ENCODE peak calls at places on chromosomes 12 and 14, in seven cellular contexts. I is astrocyte of the spinal cord; K is activated naive CD8-positive, alpha-beta T cell treated with anti-CD3 and anti-CD28 coated beads, Interleukin-2, amount 50 U/mL, for 24 hours; D is aorta; W is NCI-H460; N is testis; Y is memory B cell. R is an unnamed sample.

GRCh38 chr14:69052181-69052601 is 73.1 kb upstream of the ACTN1 start:
- DNase-seq in I (no peak), K (no peak), D (no peak), W (no peak), N (no peak), Y (no peak), R (no peak)

GRCh38 chr12:89258240-89258969 is 93.9 kb downstream of the DUSP6 start:
- DNase-seq in I (no peak), K (no peak), D (no peak), W (no peak), N (no peak), Y (no peak), R (no peak)

GRCh38 chr14:98198385-98198784 is 1073.6 kb downstream of the BCL11B start:
- DNase-seq in I (no peak), K (no peak), D (no peak), W (no peak), N (no peak), Y (no peak), R (no peak)

GRCh38 chr14:30223385-30223785 is 295.7 kb upstream of the PRKD1 start:
- DNase-seq in I (peak), K (no peak), D (peak), W (peak), N (no peak), Y (no peak), R (no peak)

GRCh38 chr14:106508216-106508615 is 981.8 kb downstream of the TMEM121 start:
- DNase-seq in I (no peak), K (no peak), D (no peak), W (no peak), N (no peak), Y (no peak), R (no peak)

GRCh38 chr12:88194868-88195267 is 52.8 kb downstream of the TMTC3 start:
- DNase-seq in I (no peak), K (no peak), D (no peak), W (no peak), N (no peak), Y (no peak), R (no peak)

GRCh38 chr12:3454780-3455179 is 36.2 kb upstream of the PRMT8 start:
- DNase-seq in I (no peak), K (no peak), D (no peak), W (no peak), N (no peak), Y (no peak), R (no peak)

GRCh38 chr12:6345319-6346071 is 3.6 kb upstream of the TNFRSF1A start:
- DNase-seq in I (peak), K (peak), D (peak), W (peak), N (no peak), Y (no peak), R (peak)

GRCh38 chr12:30197392-30198047 is 413.8 kb upstream of the TMTC1 start:
- DNase-seq in I (peak), K (no peak), D (no peak), W (no peak), N (no peak), Y (no peak), R (no peak)

GRCh38 chr12:3207174-3207573 is 130.0 kb downstream of the TSPAN9 start:
- DNase-seq in I (no peak), K (no peak), D (no peak), W (no peak), N (no peak), Y (no peak), R (no peak)

GRCh38 chr14:101103321-101103901 is 199.9 kb upstream of the RTL1 start:
- DNase-seq in I (no peak), K (no peak), D (peak), W (no peak), N (peak), Y (no peak), R (no peak)

GRCh38 chr12:64682572-64683277 is 72.4 kb downstream of the RASSF3 start:
- DNase-seq in I (peak), K (no peak), D (no peak), W (peak), N (no peak), Y (no peak), R (no peak)

R was measured in AML-193.